ENCODE peak calls at places on chromosome 16, in seven cellular contexts. P is SK-N-DZ, G is OCI-M1, A is HS-27A, M is endodermal cell, W is fibroblast of lung, Z is transverse colon. O is an unnamed sample.

GRCh38 chr16:70691223-70692129 is 5.6 kb upstream of the MTSS2 start:
- DNase-seq in G (no peak), M (no peak), W (peak), A (no peak), P (peak), Z (peak), O (peak)

GRCh38 chr16:66752379-66752778 is 970 bp upstream of the DYNC1LI2 start:
- DNase-seq in A (no peak), Z (no peak), M (no peak), W (no peak), G (no peak), P (no peak), O (no peak)

GRCh38 chr16:88588754-88589153 is 18.6 kb downstream of the ZC3H18 start:
- DNase-seq in Z (no peak), P (no peak), A (no peak), G (no peak), W (no peak), M (no peak), O (no peak)

GRCh38 chr16:54446639-54447038 is 160.1 kb upstream of the IRX3 start:
- DNase-seq in G (no peak), Z (no peak), P (no peak), A (no peak), M (no peak), W (peak), O (peak)

GRCh38 chr16:51971184-51971583 is 575.8 kb downstream of the TOX3 start:
- DNase-seq in Z (no peak), P (peak), M (peak), G (peak), A (peak), W (no peak), O (peak)

GRCh38 chr16:72189865-72190371 is 18.0 kb upstream of the PMFBP1 start:
- DNase-seq in P (no peak), W (peak), Z (no peak), M (no peak), G (peak), A (peak), O (no peak)

GRCh38 chr16:62391940-62392339 is 355.7 kb upstream of the CDH8 start:
- DNase-seq in Z (no peak), W (no peak), P (no peak), M (no peak), G (no peak), A (no peak), O (no peak)

GRCh38 chr16:17224350-17224749 is 246.4 kb downstream of the XYLT1 start:
- DNase-seq in P (peak), A (no peak), Z (no peak), G (no peak), W (no peak), M (no peak), O (no peak)

GRCh38 chr16:11560701-11561439 is 25.8 kb downstream of the LITAF start:
- DNase-seq in M (peak), Z (peak), P (no peak), W (no peak), A (no peak), G (no peak), O (peak)

GRCh38 chr16:78748471-78748929 is 649.0 kb downstream of the WWOX start:
- DNase-seq in G (no peak), W (no peak), P (peak), Z (no peak), A (no peak), M (no peak), O (peak)

GRCh38 chr16:48609453-48610023 is 442 bp downstream of the N4BP1 start:
- DNase-seq in P (peak), A (no peak), M (no peak), W (peak), Z (peak), G (peak), O (peak)

GRCh38 chr16:24995469-24995868 is 19.7 kb downstream of the ARHGAP17 start:
- DNase-seq in M (peak), G (no peak), P (no peak), A (no peak), W (no peak), Z (no peak), O (no peak)

GRCh38 chr16:24976061-24976779 is 38.9 kb downstream of the ARHGAP17 start:
- DNase-seq in W (no peak), M (peak), A (no peak), P (no peak), Z (no peak), G (no peak), O (no peak)

GRCh38 chr16:70529051-70529777 is 5.6 kb downstream of the SF3B3 start:
- DNase-seq in Z (no peak), M (no peak), A (no peak), P (peak), W (peak), G (peak), O (no peak)

GRCh38 chr16:86951831-86952598 is 365.2 kb downstream of the C16orf95 start:
- DNase-seq in A (peak), Z (no peak), W (peak), G (peak), P (no peak), M (no peak), O (peak)

GRCh38 chr16:81668243-81669097 is 110.6 kb upstream of the PLCG2 start:
- DNase-seq in M (no peak), G (no peak), A (no peak), P (no peak), W (no peak), Z (no peak), O (no peak)

GRCh38 chr16:84292032-84292431 is 2.6 kb upstream of the WFDC1 start:
- DNase-seq in P (no peak), M (no peak), Z (no peak), A (no peak), G (no peak), W (peak), O (peak)

GRCh38 chr16:74902161-74902560 is 82.8 kb downstream of the WDR59 start:
- DNase-seq in W (no peak), A (no peak), Z (no peak), M (no peak), P (no peak), G (peak), O (no peak)

GRCh38 chr16:2082171-2082982 is 34.6 kb downstream of the TSC2 start:
- DNase-seq in W (no peak), M (no peak), P (peak), G (no peak), A (no peak), Z (peak), O (no peak)

GRCh38 chr16:3570420-3571062 is 6.7 kb downstream of the NLRC3 start:
- DNase-seq in G (no peak), M (peak), W (no peak), P (no peak), A (no peak), Z (no peak), O (no peak)

GRCh38 chr16:26680671-26681070 is 386.1 kb upstream of the C16orf82 start:
- DNase-seq in M (no peak), G (no peak), W (no peak), Z (no peak), P (no peak), A (no peak), O (no peak)

O was measured in H4.